ENCODE peak calls at places on chromosome 21, in eight cellular contexts. One of them, this sample, is unnamed.

GRCh38 chr21:41290106-41290799 is 26.3 kb upstream of the FAM3B start:
- DNase-seq in BJ: no peak
- DNase-seq in progenitor cell of endocrine pancreas: no peak
- DNase-seq in mammary epithelial cell: no peak
- DNase-seq in thoracic aorta: no peak
- DNase-seq in cardiac muscle cell: no peak
- DNase-seq in body of pancreas: no peak
- DNase-seq in fibroblast of pulmonary artery: no peak
- DNase-seq in this sample: no peak

GRCh38 chr21:22421416-22422190 is 1423.4 kb downstream of the NCAM2 start:
- DNase-seq in BJ: no peak
- DNase-seq in progenitor cell of endocrine pancreas: no peak
- DNase-seq in mammary epithelial cell: no peak
- DNase-seq in thoracic aorta: no peak
- DNase-seq in cardiac muscle cell: no peak
- DNase-seq in body of pancreas: no peak
- DNase-seq in fibroblast of pulmonary artery: no peak
- DNase-seq in this sample: no peak

GRCh38 chr21:42669069-42669468 is 15.6 kb downstream of the PDE9A start:
- DNase-seq in BJ: no peak
- DNase-seq in progenitor cell of endocrine pancreas: no peak
- DNase-seq in mammary epithelial cell: no peak
- DNase-seq in thoracic aorta: no peak
- DNase-seq in cardiac muscle cell: peak
- DNase-seq in body of pancreas: no peak
- DNase-seq in fibroblast of pulmonary artery: peak
- DNase-seq in this sample: no peak

GRCh38 chr21:34935452-34935851 is 113.7 kb downstream of the RUNX1 start:
- DNase-seq in BJ: no peak
- DNase-seq in progenitor cell of endocrine pancreas: no peak
- DNase-seq in mammary epithelial cell: peak
- DNase-seq in thoracic aorta: no peak
- DNase-seq in cardiac muscle cell: no peak
- DNase-seq in body of pancreas: no peak
- DNase-seq in fibroblast of pulmonary artery: no peak
- DNase-seq in this sample: no peak

GRCh38 chr21:35002879-35003722 is 46.0 kb downstream of the RUNX1 start:
- DNase-seq in BJ: no peak
- DNase-seq in progenitor cell of endocrine pancreas: no peak
- DNase-seq in mammary epithelial cell: peak
- DNase-seq in thoracic aorta: no peak
- DNase-seq in cardiac muscle cell: peak
- DNase-seq in body of pancreas: no peak
- DNase-seq in fibroblast of pulmonary artery: peak
- DNase-seq in this sample: no peak

GRCh38 chr21:41761211-41762181 is 5.4 kb downstream of the RIPK4 start:
- DNase-seq in BJ: peak
- DNase-seq in progenitor cell of endocrine pancreas: no peak
- DNase-seq in mammary epithelial cell: peak
- DNase-seq in thoracic aorta: no peak
- DNase-seq in cardiac muscle cell: peak
- DNase-seq in body of pancreas: peak
- DNase-seq in fibroblast of pulmonary artery: peak
- DNase-seq in this sample: no peak

GRCh38 chr21:40253112-40253511 is 385.9 kb downstream of the PCP4 start:
- DNase-seq in BJ: no peak
- DNase-seq in progenitor cell of endocrine pancreas: no peak
- DNase-seq in mammary epithelial cell: no peak
- DNase-seq in thoracic aorta: no peak
- DNase-seq in cardiac muscle cell: no peak
- DNase-seq in body of pancreas: no peak
- DNase-seq in fibroblast of pulmonary artery: no peak
- DNase-seq in this sample: no peak

GRCh38 chr21:40186036-40186435 is 318.8 kb downstream of the PCP4 start:
- DNase-seq in BJ: peak
- DNase-seq in progenitor cell of endocrine pancreas: no peak
- DNase-seq in mammary epithelial cell: no peak
- DNase-seq in thoracic aorta: no peak
- DNase-seq in cardiac muscle cell: no peak
- DNase-seq in body of pancreas: peak
- DNase-seq in fibroblast of pulmonary artery: no peak
- DNase-seq in this sample: no peak

GRCh38 chr21:14737922-14738321 is 191.8 kb upstream of the SAMSN1 start:
- DNase-seq in BJ: no peak
- DNase-seq in progenitor cell of endocrine pancreas: no peak
- DNase-seq in mammary epithelial cell: peak
- DNase-seq in thoracic aorta: no peak
- DNase-seq in cardiac muscle cell: peak
- DNase-seq in body of pancreas: peak
- DNase-seq in fibroblast of pulmonary artery: peak
- DNase-seq in this sample: no peak

GRCh38 chr21:40191196-40191595 is 324.0 kb downstream of the PCP4 start:
- DNase-seq in BJ: no peak
- DNase-seq in progenitor cell of endocrine pancreas: no peak
- DNase-seq in mammary epithelial cell: no peak
- DNase-seq in thoracic aorta: no peak
- DNase-seq in cardiac muscle cell: no peak
- DNase-seq in body of pancreas: no peak
- DNase-seq in fibroblast of pulmonary artery: no peak
- DNase-seq in this sample: no peak

GRCh38 chr21:39136711-39137110 is 46.5 kb downstream of the PSMG1 start:
- DNase-seq in BJ: no peak
- DNase-seq in progenitor cell of endocrine pancreas: no peak
- DNase-seq in mammary epithelial cell: peak
- DNase-seq in thoracic aorta: no peak
- DNase-seq in cardiac muscle cell: no peak
- DNase-seq in body of pancreas: no peak
- DNase-seq in fibroblast of pulmonary artery: no peak
- DNase-seq in this sample: no peak

GRCh38 chr21:42509239-42509638 is 4.4 kb upstream of the SLC37A1 start:
- DNase-seq in BJ: no peak
- DNase-seq in progenitor cell of endocrine pancreas: no peak
- DNase-seq in mammary epithelial cell: no peak
- DNase-seq in thoracic aorta: no peak
- DNase-seq in cardiac muscle cell: no peak
- DNase-seq in body of pancreas: no peak
- DNase-seq in fibroblast of pulmonary artery: no peak
- DNase-seq in this sample: no peak

GRCh38 chr21:35206141-35207125 is 157.3 kb upstream of the RUNX1 start:
- DNase-seq in BJ: no peak
- DNase-seq in progenitor cell of endocrine pancreas: no peak
- DNase-seq in mammary epithelial cell: peak
- DNase-seq in thoracic aorta: no peak
- DNase-seq in cardiac muscle cell: no peak
- DNase-seq in body of pancreas: no peak
- DNase-seq in fibroblast of pulmonary artery: no peak
- DNase-seq in this sample: no peak

GRCh38 chr21:16159213-16159970 is 429.6 kb downstream of the USP25 start:
- DNase-seq in BJ: peak
- DNase-seq in progenitor cell of endocrine pancreas: no peak
- DNase-seq in mammary epithelial cell: no peak
- DNase-seq in thoracic aorta: no peak
- DNase-seq in cardiac muscle cell: no peak
- DNase-seq in body of pancreas: no peak
- DNase-seq in fibroblast of pulmonary artery: no peak
- DNase-seq in this sample: peak

GRCh38 chr21:20459838-20460237 is 538.4 kb upstream of the NCAM2 start:
- DNase-seq in BJ: no peak
- DNase-seq in progenitor cell of endocrine pancreas: no peak
- DNase-seq in mammary epithelial cell: no peak
- DNase-seq in thoracic aorta: no peak
- DNase-seq in cardiac muscle cell: no peak
- DNase-seq in body of pancreas: no peak
- DNase-seq in fibroblast of pulmonary artery: no peak
- DNase-seq in this sample: no peak

GRCh38 chr21:45596704-45597318 is 46.7 kb upstream of the PCBP3 start:
- DNase-seq in BJ: no peak
- DNase-seq in progenitor cell of endocrine pancreas: peak
- DNase-seq in mammary epithelial cell: peak
- DNase-seq in thoracic aorta: no peak
- DNase-seq in cardiac muscle cell: peak
- DNase-seq in body of pancreas: peak
- DNase-seq in fibroblast of pulmonary artery: peak
- DNase-seq in this sample: no peak
- TF ChIP-seq CTCF in BJ: peak
- TF ChIP-seq CTCF in progenitor cell of endocrine pancreas: peak
- TF ChIP-seq CTCF in mammary epithelial cell: peak
- TF ChIP-seq CTCF in thoracic aorta: peak
- TF ChIP-seq CTCF in cardiac muscle cell: peak
- TF ChIP-seq CTCF in body of pancreas: peak
- TF ChIP-seq CTCF in fibroblast of pulmonary artery: peak
- TF ChIP-seq CTCF in this sample: peak

GRCh38 chr21:46122758-46123683 is 25.1 kb downstream of the COL6A2 start:
- DNase-seq in BJ: no peak
- DNase-seq in progenitor cell of endocrine pancreas: no peak
- DNase-seq in mammary epithelial cell: no peak
- DNase-seq in thoracic aorta: no peak
- DNase-seq in cardiac muscle cell: no peak
- DNase-seq in body of pancreas: no peak
- DNase-seq in fibroblast of pulmonary artery: no peak
- DNase-seq in this sample: no peak
- TF ChIP-seq CTCF in BJ: no peak
- TF ChIP-seq CTCF in progenitor cell of endocrine pancreas: no peak
- TF ChIP-seq CTCF in mammary epithelial cell: no peak
- TF ChIP-seq CTCF in thoracic aorta: no peak
- TF ChIP-seq CTCF in cardiac muscle cell: no peak
- TF ChIP-seq CTCF in body of pancreas: no peak
- TF ChIP-seq CTCF in fibroblast of pulmonary artery: no peak
- TF ChIP-seq CTCF in this sample: no peak

GRCh38 chr21:30468912-30469812 is 11.0 kb downstream of the KRTAP19-1 start:
- DNase-seq in BJ: no peak
- DNase-seq in progenitor cell of endocrine pancreas: no peak
- DNase-seq in mammary epithelial cell: no peak
- DNase-seq in thoracic aorta: no peak
- DNase-seq in cardiac muscle cell: no peak
- DNase-seq in body of pancreas: no peak
- DNase-seq in fibroblast of pulmonary artery: no peak
- DNase-seq in this sample: no peak

GRCh38 chr21:30463713-30464112 is 16.5 kb downstream of the KRTAP19-1 start:
- DNase-seq in BJ: no peak
- DNase-seq in progenitor cell of endocrine pancreas: no peak
- DNase-seq in mammary epithelial cell: peak
- DNase-seq in thoracic aorta: no peak
- DNase-seq in cardiac muscle cell: no peak
- DNase-seq in body of pancreas: no peak
- DNase-seq in fibroblast of pulmonary artery: no peak
- DNase-seq in this sample: no peak
- TF ChIP-seq CTCF in BJ: no peak
- TF ChIP-seq CTCF in progenitor cell of endocrine pancreas: peak
- TF ChIP-seq CTCF in mammary epithelial cell: peak
- TF ChIP-seq CTCF in thoracic aorta: peak
- TF ChIP-seq CTCF in cardiac muscle cell: no peak
- TF ChIP-seq CTCF in body of pancreas: peak
- TF ChIP-seq CTCF in fibroblast of pulmonary artery: peak
- TF ChIP-seq CTCF in this sample: no peak

GRCh38 chr21:18382141-18382540 is 21.4 kb downstream of the TMPRSS15 start:
- DNase-seq in BJ: no peak
- DNase-seq in progenitor cell of endocrine pancreas: no peak
- DNase-seq in mammary epithelial cell: no peak
- DNase-seq in thoracic aorta: no peak
- DNase-seq in cardiac muscle cell: no peak
- DNase-seq in body of pancreas: no peak
- DNase-seq in fibroblast of pulmonary artery: no peak
- DNase-seq in this sample: no peak

GRCh38 chr21:18387994-18388393 is 15.6 kb downstream of the TMPRSS15 start:
- DNase-seq in BJ: no peak
- DNase-seq in progenitor cell of endocrine pancreas: no peak
- DNase-seq in mammary epithelial cell: no peak
- DNase-seq in thoracic aorta: no peak
- DNase-seq in cardiac muscle cell: no peak
- DNase-seq in body of pancreas: no peak
- DNase-seq in fibroblast of pulmonary artery: no peak
- DNase-seq in this sample: no peak

DNA sequence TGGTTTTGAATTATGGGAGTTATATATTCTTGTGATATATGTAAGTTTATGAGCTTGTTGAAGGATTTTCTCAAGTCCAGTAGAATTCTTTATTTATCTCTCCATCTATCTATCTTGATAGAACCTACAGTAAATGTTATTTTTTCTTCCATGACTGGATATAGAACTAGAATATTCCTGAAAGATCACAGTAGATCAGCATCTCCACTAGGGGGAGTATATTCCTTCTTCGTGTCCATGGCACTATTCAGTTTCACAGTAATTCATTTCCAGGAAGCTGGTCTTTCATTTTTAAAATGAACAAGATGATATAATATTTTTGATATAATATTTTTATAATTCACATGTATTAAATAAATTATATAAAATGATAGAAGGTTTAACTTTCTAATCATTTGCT is 18.8 kb downstream of the TMPRSS15 start:
- DNase-seq in BJ: no peak
- DNase-seq in progenitor cell of endocrine pancreas: no peak
- DNase-seq in mammary epithelial cell: peak
- DNase-seq in thoracic aorta: no peak
- DNase-seq in cardiac muscle cell: no peak
- DNase-seq in body of pancreas: no peak
- DNase-seq in fibroblast of pulmonary artery: peak
- DNase-seq in this sample: no peak
- TF ChIP-seq CTCF in BJ: peak
- TF ChIP-seq CTCF in progenitor cell of endocrine pancreas: peak
- TF ChIP-seq CTCF in mammary epithelial cell: peak
- TF ChIP-seq CTCF in thoracic aorta: no peak
- TF ChIP-seq CTCF in cardiac muscle cell: peak
- TF ChIP-seq CTCF in body of pancreas: peak
- TF ChIP-seq CTCF in fibroblast of pulmonary artery: peak
- TF ChIP-seq CTCF in this sample: peak

DNA sequence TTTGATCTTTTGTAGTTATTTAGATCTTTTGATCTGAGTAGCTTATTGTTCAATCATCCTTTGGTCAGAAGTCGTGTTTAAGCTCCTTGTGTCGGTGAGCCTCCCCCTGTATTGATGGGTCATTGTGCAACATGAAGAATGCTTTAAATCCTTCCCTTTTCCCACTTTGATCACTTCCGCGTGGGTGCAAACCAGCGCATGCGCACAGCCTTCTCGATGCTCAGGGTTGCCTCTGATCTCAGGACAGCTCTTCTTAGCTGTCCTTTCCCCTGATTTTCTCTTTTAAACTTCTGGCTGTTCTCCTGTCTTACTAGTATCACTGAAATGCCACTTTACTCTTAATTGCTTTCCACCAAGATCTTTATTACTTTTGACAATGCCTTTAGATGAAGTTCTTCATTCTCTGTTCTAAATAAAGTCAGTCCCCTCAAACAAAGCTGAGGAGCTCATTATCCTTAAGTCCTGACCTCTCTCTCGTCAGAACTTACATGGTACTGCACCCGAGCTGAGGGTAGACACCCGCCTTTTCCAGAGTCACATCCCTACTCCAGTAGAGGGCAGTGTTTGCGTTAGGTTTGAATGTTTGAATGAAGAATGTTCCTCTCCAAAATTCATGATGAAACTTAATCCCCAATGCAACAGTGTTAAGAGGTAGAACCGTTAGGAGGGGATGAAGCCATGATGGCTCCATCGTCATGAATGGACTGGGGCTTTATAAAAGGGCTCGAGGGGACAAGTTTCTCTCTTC is 547.9 kb upstream of the TMPRSS15 start:
- DNase-seq in BJ: no peak
- DNase-seq in progenitor cell of endocrine pancreas: peak
- DNase-seq in mammary epithelial cell: no peak
- DNase-seq in thoracic aorta: no peak
- DNase-seq in cardiac muscle cell: no peak
- DNase-seq in body of pancreas: peak
- DNase-seq in fibroblast of pulmonary artery: peak
- DNase-seq in this sample: no peak
- TF ChIP-seq CTCF in BJ: no peak
- TF ChIP-seq CTCF in progenitor cell of endocrine pancreas: peak
- TF ChIP-seq CTCF in mammary epithelial cell: no peak
- TF ChIP-seq CTCF in thoracic aorta: no peak
- TF ChIP-seq CTCF in cardiac muscle cell: no peak
- TF ChIP-seq CTCF in body of pancreas: peak
- TF ChIP-seq CTCF in fibroblast of pulmonary artery: no peak
- TF ChIP-seq CTCF in this sample: no peak

This sample was measured in AG09319.